ENCODE peak calls at places on chromosomes 6 and 20, in seven cellular contexts. Z is GM12865, V is astrocyte of the spinal cord, I is AG09309, L is astrocyte of the cerebellum, F is dorsolateral prefrontal cortex, B is AG10803. J is an unnamed sample.

GRCh38 chr6:82144852-82145332 is 102.7 kb downstream of the IBTK start:
- DNase-seq in Z (peak; percentile 5), V (peak; percentile 92), I (peak; percentile 79), L (peak; percentile 59), F (peak; percentile 54), B (peak; percentile 94), J (peak; percentile 33)

GRCh38 chr20:19336601-19337000 is 124.2 kb downstream of the SLC24A3 start:
- DNase-seq in Z (no peak), V (no peak), I (no peak), L (no peak), F (no peak), B (no peak), J (no peak)

GRCh38 chr6:143224516-143224915 is 163.8 kb downstream of the AIG1 start:
- DNase-seq in Z (no peak), V (no peak), I (no peak), L (no peak), F (no peak), B (no peak), J (no peak)

GRCh38 chr20:56964886-56965285 is 301.6 kb downstream of the BMP7 start:
- DNase-seq in Z (no peak), V (no peak), I (no peak), L (no peak), F (no peak), B (no peak), J (no peak)

GRCh38 chr6:138485005-138485545 is 14.2 kb downstream of the NHSL1 start:
- DNase-seq in Z (no peak), V (peak; percentile 43), I (no peak), L (no peak), F (no peak), B (peak; percentile 9), J (no peak)

GRCh38 chr6:5763871-5764270 is 242.9 kb downstream of the NRN1 start:
- DNase-seq in Z (no peak), V (peak; percentile 57), I (no peak), L (peak; percentile 44), F (no peak), B (peak; percentile 6), J (no peak)

GRCh38 chr6:86685230-86685797 is 252.0 kb upstream of the HTR1E start:
- DNase-seq in Z (no peak), V (no peak), I (no peak), L (no peak), F (no peak), B (no peak), J (no peak)

GRCh38 chr20:49388790-49389189 is 93.7 kb downstream of the KCNB1 start:
- DNase-seq in Z (no peak), V (peak; percentile 8), I (no peak), L (no peak), F (no peak), B (no peak), J (no peak)

GRCh38 chr6:151063339-151063738 is 176.4 kb upstream of the AKAP12 start:
- DNase-seq in Z (no peak), V (peak; percentile 84), I (peak; percentile 43), L (peak; percentile 68), F (no peak), B (peak; percentile 78), J (no peak)

GRCh38 chr6:99415446-99415845 is 9.7 kb downstream of the PNISR start:
- DNase-seq in Z (no peak), V (no peak), I (no peak), L (no peak), F (no peak), B (no peak), J (no peak)

GRCh38 chr20:478949-479429 is 16.7 kb upstream of the TBC1D20 start:
- DNase-seq in Z (peak; percentile 73), V (peak; percentile 78), I (no peak), L (peak; percentile 61), F (no peak), B (peak; percentile 64), J (peak; percentile 42)

GRCh38 chr6:44333942-44334341 is 8.5 kb upstream of the SPATS1 start:
- DNase-seq in Z (no peak), V (no peak), I (no peak), L (no peak), F (no peak), B (no peak), J (no peak)
- TF ChIP-seq CTCF in Z (no peak), V (no peak), I (no peak), L (no peak), F (no peak), B (no peak), J (no peak)

DNA sequence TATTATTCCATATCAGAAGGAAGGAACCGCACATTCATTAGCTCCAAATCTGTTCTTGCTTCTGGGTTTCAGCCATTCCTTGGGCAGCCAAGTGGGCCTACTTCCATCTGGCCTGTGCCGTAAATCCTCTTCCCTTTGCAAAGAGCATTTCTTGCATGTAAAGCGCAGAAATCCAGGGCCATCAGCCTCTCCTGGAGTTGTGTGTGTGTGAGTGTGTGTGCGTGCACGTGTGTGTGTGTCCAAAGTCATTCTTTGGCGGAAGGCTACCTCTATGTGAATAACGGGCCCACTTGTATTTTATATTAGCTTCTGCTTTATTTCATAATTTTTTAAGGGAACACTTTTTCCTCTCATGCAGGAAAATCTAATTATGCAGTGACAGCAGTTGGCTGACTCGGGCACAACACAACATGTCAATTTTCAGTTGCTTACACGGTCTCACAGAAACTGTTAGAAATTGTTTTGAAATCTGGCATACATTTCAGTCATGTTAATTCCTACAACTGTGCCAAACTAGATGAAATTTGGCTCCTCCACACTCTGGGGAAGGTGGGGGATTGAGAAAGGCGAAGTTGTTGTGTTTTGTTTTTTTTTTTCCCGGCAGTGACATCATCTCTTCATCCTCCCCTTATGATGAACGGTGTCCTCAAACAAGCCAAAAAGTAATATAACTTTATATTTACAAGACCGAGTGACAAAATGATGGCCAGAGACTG is 223.8 kb upstream of the TSHZ2 start:
- DNase-seq in Z (no peak), V (no peak), I (no peak), L (no peak), F (no peak), B (peak; percentile 62), J (no peak)
- H3K4me3 ChIP-seq in Z (no peak overlapping the region), V (no peak overlapping the region), I (no peak overlapping the region), L (no peak overlapping the region), F (no peak overlapping the region), B (no peak overlapping the region), J (no peak overlapping the region)

DNA sequence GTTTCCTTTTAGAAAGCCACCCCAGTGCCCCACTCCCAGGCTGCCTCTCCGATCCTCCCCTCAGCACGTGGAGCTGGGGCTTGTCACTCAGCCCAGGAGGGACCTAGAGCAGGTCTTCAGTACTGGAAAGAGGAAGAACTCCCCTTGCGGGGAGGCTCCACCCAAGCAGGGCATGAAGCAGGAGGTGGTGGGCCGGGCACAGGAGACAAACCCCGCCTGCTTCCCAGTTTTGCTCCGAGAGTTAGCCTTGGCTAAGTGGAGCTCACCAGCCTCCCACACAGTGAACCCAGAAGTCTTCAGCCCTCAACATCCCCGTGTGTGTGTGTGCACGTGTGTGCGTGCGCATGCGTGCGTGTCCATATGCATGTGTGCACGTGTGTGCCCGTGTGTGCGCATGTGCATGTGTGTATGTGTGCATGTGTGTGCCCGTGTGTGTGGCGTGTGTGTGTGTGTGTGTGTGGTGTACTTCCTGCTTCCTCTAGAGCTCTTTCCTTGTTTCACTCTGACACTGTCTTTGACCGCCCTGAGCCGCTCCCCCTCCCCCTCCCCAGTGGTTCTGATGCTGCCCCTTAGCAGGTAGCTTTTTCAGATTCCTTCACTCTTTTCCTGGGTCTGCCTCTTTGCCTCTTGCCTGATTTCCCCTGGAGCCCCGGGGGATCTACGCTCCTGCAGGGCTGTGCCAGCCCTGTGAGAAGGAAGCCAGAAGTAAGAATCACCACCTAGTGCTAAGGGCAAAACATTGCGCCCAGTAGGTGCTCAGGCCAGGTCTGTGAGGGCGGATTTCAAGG is 239.8 kb downstream of the CDC5L start:
- DNase-seq in Z (peak; percentile 5), V (no peak), I (no peak), L (no peak), F (no peak), B (no peak), J (no peak)
- TF ChIP-seq CTCF in Z (no peak), V (no peak), I (no peak), L (peak; percentile 12), F (no peak), B (no peak), J (no peak)

DNA sequence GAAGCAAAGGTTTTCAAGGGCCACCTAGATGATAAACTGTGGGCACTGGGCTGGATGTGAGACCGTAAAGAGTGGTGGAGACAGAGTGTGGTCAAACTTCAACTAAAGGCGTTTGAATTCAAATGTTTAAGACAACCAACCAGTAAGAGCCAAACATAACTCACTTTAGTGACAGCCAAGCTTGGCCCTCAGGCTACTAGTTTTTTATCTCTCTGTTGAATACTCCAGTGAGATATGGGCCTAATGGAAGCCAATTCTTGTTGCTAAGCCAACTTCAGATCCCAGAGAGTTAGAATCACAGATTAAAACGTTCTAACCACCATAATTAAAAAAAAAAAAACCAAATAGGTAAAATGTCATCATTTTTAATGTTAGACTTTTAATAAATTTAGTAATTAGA is 57.3 kb downstream of the TRMT6 start:
- DNase-seq in Z (no peak), V (no peak), I (no peak), L (no peak), F (no peak), B (no peak), J (no peak)
- H3K4me3 ChIP-seq in Z (no peak overlapping the region), V (no peak overlapping the region), I (no peak overlapping the region), L (no peak overlapping the region), F (no peak overlapping the region), B (no peak overlapping the region), J (no peak overlapping the region)

DNA sequence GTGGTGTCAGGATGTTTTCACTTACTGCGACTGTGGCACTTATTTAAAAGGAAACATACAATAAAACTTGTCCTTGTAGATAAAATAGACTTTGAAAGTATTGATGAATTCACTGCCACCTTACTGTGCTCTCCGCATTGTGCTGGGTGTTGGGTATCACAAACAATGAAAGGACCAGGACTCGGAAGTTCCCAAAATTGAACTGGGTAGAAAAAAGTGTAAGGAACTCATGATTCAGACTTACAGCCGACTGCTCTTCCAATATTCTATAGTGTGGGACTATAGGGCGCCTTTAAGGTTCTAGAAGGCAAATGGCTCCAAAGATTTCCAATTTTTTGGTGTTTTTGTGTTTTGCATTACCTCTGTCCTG is 32.0 kb upstream of the ID4 start:
- DNase-seq in Z (no peak), V (peak; percentile 46), I (no peak), L (no peak), F (no peak), B (no peak), J (no peak)
- TF ChIP-seq CTCF in Z (no peak), V (no peak), I (no peak), L (no peak), F (no peak), B (no peak), J (no peak)

GRCh38 chr20:20666359-20666758 is 46.1 kb downstream of the RALGAPA2 start:
- DNase-seq in Z (no peak), V (no peak), I (no peak), L (no peak), F (no peak), B (no peak), J (no peak)
- H3K4me3 ChIP-seq in Z (no peak overlapping the region), V (no peak overlapping the region), I (no peak overlapping the region), L (no peak overlapping the region), F (no peak overlapping the region), B (no peak overlapping the region), J (no peak overlapping the region)

DNA sequence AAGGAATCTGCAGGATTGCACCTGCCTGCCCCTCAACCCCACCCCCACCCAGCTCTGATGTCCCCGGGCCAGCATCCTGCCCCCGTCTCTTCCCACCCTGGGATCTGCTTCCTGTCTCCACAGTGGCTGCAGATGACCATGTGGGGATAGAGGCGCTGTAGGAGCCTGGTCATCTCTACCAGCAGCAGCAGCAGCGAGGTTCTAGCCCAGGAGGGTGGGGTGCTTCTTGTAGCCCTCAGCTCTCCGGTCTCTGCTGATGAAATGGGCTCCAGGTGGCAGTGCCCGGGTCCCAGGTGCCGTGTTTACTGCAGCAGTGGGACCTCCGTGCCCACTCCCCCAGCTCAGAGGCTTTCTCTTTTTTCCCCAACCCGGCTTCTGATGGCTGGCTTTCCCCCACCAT is 25.2 kb downstream of the CAPN11 start:
- DNase-seq in Z (no peak), V (no peak), I (no peak), L (no peak), F (no peak), B (no peak), J (no peak)
- TF ChIP-seq CTCF in Z (no peak), V (no peak), I (no peak), L (no peak), F (no peak), B (no peak), J (no peak)